ENCODE peak calls at places on chromosomes 2 and 18, in ten cellular contexts. P, T, R, S, Q, N, E, D, I and C are unnamed samples.

GRCh38 chr2:173922760-173923159 is 42.4 kb downstream of the SP3 start:
- DNase-seq in I (no peak), D (no peak), Q (no peak), N (no peak), P (no peak), S (no peak), E (no peak), R (no peak), T (no peak), C (no peak)

GRCh38 chr2:49248506-49248905 is 94.2 kb upstream of the FSHR start:
- DNase-seq in R (no peak), E (peak), T (no peak), N (peak), P (no peak), Q (peak), I (no peak), S (peak), D (no peak), C (peak)

GRCh38 chr2:66434679-66435548 is at the start of gene MEIS1:
- DNase-seq in N (peak), T (peak), S (peak), I (peak), Q (peak), D (peak), E (peak), P (peak), R (no peak), C (peak)

GRCh38 chr18:51461956-51462355 is 264.5 kb upstream of the MEX3C start:
- DNase-seq in N (no peak), E (peak), Q (no peak), D (no peak), S (no peak), P (no peak), I (no peak), R (no peak), T (no peak), C (peak)

GRCh38 chr18:8625693-8626092 is 16.5 kb downstream of the RAB12 start:
- DNase-seq in S (no peak), Q (no peak), N (no peak), E (no peak), P (no peak), D (no peak), T (no peak), I (no peak), R (no peak), C (no peak)

GRCh38 chr2:203893386-203893785 is 25.8 kb downstream of the CTLA4 start:
- DNase-seq in S (no peak), D (peak), T (no peak), I (no peak), R (no peak), P (no peak), E (no peak), N (no peak), Q (peak), C (peak)

GRCh38 chr2:5373200-5373599 is 319.0 kb upstream of the SOX11 start:
- DNase-seq in S (no peak), E (peak), N (no peak), P (no peak), T (no peak), I (no peak), Q (no peak), D (no peak), R (no peak), C (no peak)

GRCh38 chr2:215299337-215299859 is 12.5 kb upstream of the ATIC start:
- DNase-seq in P (no peak), I (no peak), S (no peak), N (no peak), Q (no peak), E (no peak), R (no peak), D (no peak), T (no peak), C (no peak)

GRCh38 chr2:85705680-85706039 is 11.5 kb downstream of the GNLY start:
- DNase-seq in I (peak), Q (peak), D (no peak), N (no peak), R (no peak), T (no peak), S (peak), E (peak), P (no peak), C (peak)